ENCODE peak calls at places on chromosomes 1 and 21, in five cellular contexts. D, X, G, Z and C are unnamed samples.

GRCh38 chr1:226816585-226816984 is 53.8 kb upstream of the PSEN2 start:
- DNase-seq in G (peak; percentile 93), X (peak; percentile 24), Z (no peak), D (no peak), C (no peak)

GRCh38 chr1:9263984-9264929 is 28.4 kb upstream of the SPSB1 start:
- DNase-seq in G (no peak), X (no peak), Z (no peak), D (no peak), C (no peak)

GRCh38 chr1:54819733-54820132 is 18.6 kb upstream of the TTC22 start:
- DNase-seq in X (no peak), G (no peak), Z (no peak), D (no peak), C (no peak)

GRCh38 chr1:12552951-12553921 is 64.8 kb downstream of the DHRS3 start:
- DNase-seq in D (peak; percentile 77), G (no peak), X (no peak), Z (no peak), C (no peak)

GRCh38 chr1:56516539-56517252 is 62.7 kb downstream of the PLPP3 start:
- DNase-seq in X (peak; percentile 28), D (no peak), G (peak; percentile 89), Z (no peak), C (no peak)

GRCh38 chr21:25908495-25908894 is 173.7 kb downstream of the GABPA start:
- DNase-seq in G (no peak), D (no peak), X (no peak), Z (no peak), C (no peak)

GRCh38 chr1:52237430-52237829 is 95.5 kb downstream of the ZFYVE9 start:
- DNase-seq in X (peak; percentile 56), D (no peak), G (peak; percentile 66), Z (no peak), C (no peak)

GRCh38 chr1:230381049-230381467 is 45.1 kb downstream of the PGBD5 start:
- DNase-seq in X (no peak), G (no peak), D (no peak), Z (no peak), C (no peak)

GRCh38 chr1:112389689-112390088 is 6.3 kb upstream of the CTTNBP2NL start:
- DNase-seq in X (no peak), D (no peak), Z (no peak), G (no peak), C (no peak)

GRCh38 chr1:43435146-43436145 is 18.3 kb downstream of the HYI start:
- DNase-seq in X (peak; percentile 63), G (no peak), D (peak; percentile 53), Z (peak; percentile 70), C (no peak)

GRCh38 chr1:202625416-202626360 is 84.6 kb downstream of the SYT2 start:
- DNase-seq in Z (peak; percentile 68), G (peak; percentile 53), D (peak; percentile 76), X (peak; percentile 58), C (peak; percentile 31)

GRCh38 chr1:81920245-81920740 is 119.6 kb downstream of the ADGRL2 start:
- DNase-seq in Z (no peak), G (no peak), X (peak; percentile 78), D (peak; percentile 80), C (no peak)

GRCh38 chr1:38246955-38247952 is 200.7 kb upstream of the POU3F1 start:
- DNase-seq in G (peak; percentile 55), X (peak; percentile 56), Z (peak; percentile 15), D (no peak), C (no peak)

GRCh38 chr1:222002503-222002902 is 260.6 kb upstream of the DUSP10 start:
- DNase-seq in G (no peak), X (no peak), D (no peak), Z (no peak), C (no peak)

DNA sequence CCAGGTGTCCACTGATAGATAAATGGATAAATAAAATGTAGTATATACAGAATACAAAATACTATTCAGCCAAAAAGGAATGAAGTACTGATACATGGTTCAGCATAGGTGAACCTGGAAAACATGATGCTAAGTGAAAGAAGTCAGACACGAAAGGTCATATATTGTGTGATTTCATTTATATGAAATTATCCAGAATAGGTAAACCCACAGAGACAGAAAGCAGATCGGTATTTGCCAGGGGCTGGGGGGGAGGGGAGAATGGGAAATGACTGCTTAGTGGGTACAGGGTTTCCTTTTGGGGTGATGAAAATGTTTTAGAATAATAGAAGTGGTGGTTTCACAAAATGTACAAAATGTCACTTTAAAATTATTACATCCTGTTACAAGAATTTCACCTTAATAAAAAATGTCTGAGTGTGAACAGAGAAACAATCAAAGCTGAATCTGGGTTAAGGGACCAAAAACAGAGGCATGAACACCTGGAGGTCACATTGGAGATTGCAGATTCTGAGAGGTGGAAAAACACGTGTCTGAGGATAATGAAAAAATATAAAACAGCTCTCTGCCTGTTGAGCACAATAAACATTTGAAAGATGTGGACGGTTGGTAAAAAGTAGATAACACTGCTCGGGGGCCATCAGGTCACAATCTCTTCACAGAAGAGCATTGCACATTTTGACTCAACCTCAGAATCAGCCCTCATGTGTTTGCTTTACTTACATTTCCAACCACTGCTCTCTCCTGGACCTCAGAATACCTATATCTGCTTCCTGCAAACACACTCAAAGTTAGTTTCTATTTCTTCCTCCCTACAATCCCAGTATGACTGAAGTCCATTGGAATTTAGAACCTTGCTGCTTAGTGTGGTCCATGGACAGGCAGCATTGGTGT is 3.3 kb downstream of the SLAMF6 start:
- DNase-seq in G (peak; percentile 36), D (no peak), X (no peak), Z (no peak), C (no peak)
- TF ChIP-seq CTCF in G (no peak), D (no peak), X (no peak), Z (no peak), C (no peak)

GRCh38 chr1:155970531-155971167 is 7.7 kb downstream of the ARHGEF2 start:
- DNase-seq in G (no peak), D (no peak), Z (peak; percentile 66), X (peak; percentile 85), C (peak; percentile 68)
- H3K4me1 ChIP-seq in G (peaks cover 26% of the 10 kb centered on the region), D (peaks cover 52% of the 10 kb centered on the region), Z (peaks cover 10% of the 10 kb centered on the region), X (peaks cover 56% of the 10 kb centered on the region), C (peaks cover 89% of the 10 kb centered on the region)

GRCh38 chr1:2999571-2999970 is 21.7 kb upstream of the ACTRT2 start:
- DNase-seq in D (no peak), G (no peak), Z (no peak), X (no peak), C (no peak)

GRCh38 chr1:3000214-3000613 is 21.1 kb upstream of the ACTRT2 start:
- DNase-seq in D (no peak), G (no peak), Z (no peak), X (no peak), C (no peak)

GRCh38 chr1:2998503-2999100 is 22.7 kb upstream of the ACTRT2 start:
- DNase-seq in Z (no peak), D (no peak), X (no peak), G (no peak), C (no peak)

GRCh38 chr1:3000671-3001470 is 20.4 kb upstream of the ACTRT2 start:
- DNase-seq in Z (no peak), D (no peak), X (no peak), G (no peak), C (no peak)

DNA sequence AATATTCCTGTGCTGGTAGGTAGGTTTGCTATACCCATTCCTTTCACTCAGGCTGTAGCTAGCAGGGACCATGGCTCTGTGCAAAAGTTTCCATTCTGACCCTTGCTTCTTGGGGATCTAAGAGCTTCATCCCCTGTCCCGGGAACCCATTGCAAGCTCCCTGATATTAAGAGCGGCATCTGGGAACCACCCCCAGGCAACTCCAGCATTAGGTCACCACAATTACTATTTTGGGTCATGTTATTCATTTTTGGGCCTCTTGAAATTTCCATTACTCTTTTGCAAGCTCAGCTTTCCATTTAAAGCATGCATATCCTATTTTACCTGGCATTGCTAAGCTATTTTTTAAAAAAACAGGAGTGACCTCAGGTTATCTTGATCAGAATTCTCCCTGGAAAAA is 22.1 kb upstream of the ACTRT2 start:
- DNase-seq in X (no peak), D (no peak), Z (no peak), G (no peak), C (no peak)
- H3K9me3 ChIP-seq in X (no peaks in the 10 kb centered on the region), D (peaks cover 3% of the 10 kb centered on the region), Z (no peaks in the 10 kb centered on the region), G (peaks cover 15% of the 10 kb centered on the region), C (no peaks in the 10 kb centered on the region)

GRCh38 chr1:219292989-219293388 is 119.3 kb downstream of the LYPLAL1 start:
- DNase-seq in X (peak; percentile 41), D (no peak), G (no peak), Z (no peak), C (no peak)

GRCh38 chr1:219296430-219296850 is 122.8 kb downstream of the LYPLAL1 start:
- DNase-seq in X (peak; percentile 45), G (peak; percentile 55), Z (no peak), D (no peak), C (no peak)

GRCh38 chr1:219292341-219292740 is 118.7 kb downstream of the LYPLAL1 start:
- DNase-seq in D (no peak), Z (no peak), X (no peak), G (no peak), C (no peak)

GRCh38 chr1:219294251-219294650 is 120.6 kb downstream of the LYPLAL1 start:
- DNase-seq in X (no peak), G (no peak), Z (no peak), D (no peak), C (no peak)

GRCh38 chr1:219293440-219293839 is 119.8 kb downstream of the LYPLAL1 start:
- DNase-seq in G (no peak), X (peak; percentile 83), Z (no peak), D (no peak), C (no peak)
- TF ChIP-seq CTCF in G (no peak), X (no peak), Z (no peak), D (no peak), C (no peak)

DNA sequence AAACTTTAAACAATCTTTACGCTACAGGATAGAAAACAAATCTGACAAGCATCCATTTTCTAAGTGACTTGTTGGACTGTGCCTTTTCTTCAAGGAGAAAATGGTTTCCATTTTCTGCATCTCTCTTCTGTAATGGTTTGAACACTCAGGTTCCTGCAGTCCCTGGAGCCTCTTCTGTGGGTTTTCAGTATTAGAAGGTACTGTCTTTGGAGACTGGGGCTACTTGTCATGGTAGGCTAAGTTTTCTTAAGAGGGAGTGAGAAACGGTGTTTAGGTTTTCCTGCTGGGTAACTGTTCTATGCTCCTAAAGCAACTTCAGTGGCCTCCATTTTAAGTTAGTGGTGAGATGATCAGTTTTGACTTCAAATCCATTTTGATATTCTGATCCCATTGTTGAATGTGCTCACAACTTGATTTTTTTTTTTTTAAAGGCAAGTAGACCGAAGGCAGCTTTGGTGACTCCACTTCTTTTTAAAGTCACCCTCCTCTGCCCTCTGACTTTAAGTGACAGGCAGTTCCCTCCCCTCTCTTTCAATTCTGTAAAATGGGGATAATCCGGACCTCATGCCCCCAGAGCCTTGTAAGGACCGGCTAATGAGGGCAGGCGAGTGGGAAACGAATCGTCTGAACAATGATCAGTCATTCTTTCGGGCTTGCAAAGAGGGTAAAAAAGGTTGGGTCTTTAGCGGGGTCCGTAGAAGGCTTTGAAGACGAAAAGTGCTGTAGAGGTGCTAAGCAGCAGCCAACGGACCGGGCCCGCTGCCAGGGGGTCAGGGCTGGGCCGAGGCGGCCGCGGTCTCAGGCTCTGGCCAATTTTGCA is 1.0 kb upstream of the ARID1A start:
- DNase-seq in G (no peak), D (no peak), X (no peak), Z (no peak), C (no peak)
- H3K4me1 ChIP-seq in G (peaks cover 42% of the 10 kb centered on the region), D (peaks cover 44% of the 10 kb centered on the region), X (peaks cover 23% of the 10 kb centered on the region), Z (peaks cover 11% of the 10 kb centered on the region), C (peaks cover 43% of the 10 kb centered on the region)

DNA sequence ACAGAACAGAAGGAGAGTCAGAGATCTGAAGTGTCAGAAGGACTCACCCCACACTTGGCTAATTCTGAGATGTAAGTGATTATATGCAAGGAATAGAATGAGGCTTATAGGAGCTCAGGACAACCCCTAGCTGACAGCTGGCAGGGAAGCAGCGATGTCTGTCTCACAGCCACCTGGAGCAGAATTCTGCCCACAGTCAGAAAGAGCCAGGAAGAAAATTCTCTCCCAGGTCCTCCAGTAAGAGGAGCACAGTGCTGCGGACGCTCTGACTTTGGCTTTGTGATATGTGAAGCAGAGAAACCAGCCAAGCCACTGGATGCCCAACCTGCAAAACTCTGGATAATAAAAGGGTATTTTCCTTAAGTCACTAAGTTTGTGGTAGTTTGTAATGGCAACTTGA is 388.4 kb downstream of the PCP4 start:
- DNase-seq in Z (no peak), D (no peak), G (no peak), X (no peak), C (no peak)
- H3K9me3 ChIP-seq in Z (no peaks in the 10 kb centered on the region), D (no peaks in the 10 kb centered on the region), G (peaks cover 45% of the 10 kb centered on the region), X (no peaks in the 10 kb centered on the region), C (no peaks in the 10 kb centered on the region)